ENCODE peak calls at places on chromosomes 13 and 19, in six cellular contexts. D is IMR-90, X is mesendoderm, Q is neuronal stem cell, R is trophoblast cell, V is H1. U is an unnamed sample.
A peak's percentile ranks its signal among the peaks of the same experiment; 100 is the strongest.

GRCh38 chr13:75798353-75799245 is 162.5 kb downstream of the LMO7 start:
- DNase-seq in X (no peak), R (peak; percentile 46), Q (no peak), D (peak; percentile 65), V (no peak), U (no peak)

GRCh38 chr13:40518481-40518882 is 148.0 kb downstream of the FOXO1 start:
- DNase-seq in Q (no peak), R (peak; percentile 11), V (peak; percentile 28), D (no peak), X (peak; percentile 68), U (no peak)

GRCh38 chr19:38060346-38060745 is 153.3 kb downstream of the SIPA1L3 start:
- DNase-seq in R (no peak), Q (no peak), V (no peak), D (no peak), X (no peak), U (no peak)

GRCh38 chr13:59269476-59269875 is 894.3 kb downstream of the DIAPH3 start:
- DNase-seq in Q (no peak), R (peak; percentile 95), X (peak; percentile 30), D (peak; percentile 72), V (no peak), U (no peak)

GRCh38 chr19:31548941-31549340 is 199.7 kb upstream of the TSHZ3 start:
- DNase-seq in D (peak; percentile 44), X (peak; percentile 40), R (peak; percentile 50), Q (no peak), V (no peak), U (peak; percentile 46)

GRCh38 chr19:16660763-16661479 is at the start of gene TMEM38A:
- DNase-seq in D (no peak), V (peak; percentile 69), X (no peak), Q (peak; percentile 4), R (peak; percentile 36), U (peak; percentile 47)

GRCh38 chr19:55857149-55857548 is 20.8 kb downstream of the NLRP4 start:
- DNase-seq in R (no peak), V (no peak), X (no peak), D (no peak), Q (no peak), U (no peak)

GRCh38 chr19:7920520-7921301 is 573 bp downstream of the SNAPC2 start:
- DNase-seq in D (peak; percentile 94), V (peak; percentile 99), R (peak; percentile 94), X (peak; percentile 95), Q (peak; percentile 95), U (peak; percentile 97)

GRCh38 chr13:46962286-46962941 is 65.6 kb upstream of the HTR2A start:
- DNase-seq in V (no peak), D (peak; percentile 73), R (no peak), X (peak; percentile 45), Q (no peak), U (no peak)

GRCh38 chr13:40445557-40445990 is 220.9 kb downstream of the FOXO1 start:
- DNase-seq in X (peak; percentile 42), R (peak; percentile 96), V (no peak), D (no peak), Q (no peak), U (peak; percentile 36)

GRCh38 chr19:609001-609340 is 19.3 kb downstream of the HCN2 start:
- DNase-seq in Q (no peak), R (no peak), X (no peak), V (no peak), D (no peak), U (no peak)

GRCh38 chr19:34171539-34171876 is 796 bp upstream of the LSM14A start:
- DNase-seq in D (peak; percentile 93), X (no peak), V (no peak), R (peak; percentile 59), Q (no peak), U (no peak)

GRCh38 chr13:22726721-22727120 is 454.1 kb upstream of the SGCG start:
- DNase-seq in R (no peak), V (no peak), Q (no peak), D (no peak), X (no peak), U (no peak)

GRCh38 chr13:46893820-46894533 is 2.9 kb downstream of the HTR2A start:
- DNase-seq in Q (peak; percentile 71), V (peak; percentile 94), X (peak; percentile 70), D (peak; percentile 17), R (peak; percentile 49), U (peak; percentile 78)

GRCh38 chr19:19460258-19460731 is 54.8 kb downstream of the GATAD2A start:
- DNase-seq in R (peak; percentile 23), V (no peak), Q (no peak), X (no peak), D (peak; percentile 40), U (no peak)

GRCh38 chr19:10339380-10339960 is at the start of gene ICAM3:
- DNase-seq in R (no peak), X (no peak), V (peak; percentile 64), D (no peak), Q (no peak), U (peak; percentile 64)

GRCh38 chr13:98171806-98172569 is 5.1 kb downstream of the RNF113B start:
- DNase-seq in Q (no peak), V (no peak), R (no peak), D (peak; percentile 32), X (peak; percentile 74), U (no peak)

GRCh38 chr19:18518639-18519038 is 3.2 kb downstream of the ELL start:
- DNase-seq in D (no peak), X (no peak), R (peak; percentile 22), Q (no peak), V (no peak), U (no peak)

GRCh38 chr13:109344552-109345157 is 441.7 kb downstream of the IRS2 start:
- DNase-seq in D (peak; percentile 82), X (peak; percentile 51), Q (no peak), R (peak; percentile 57), V (no peak), U (no peak)

GRCh38 chr19:13968999-13969398 is 16.7 kb downstream of the DCAF15 start:
- DNase-seq in D (no peak), Q (no peak), R (no peak), X (no peak), V (no peak), U (no peak)

GRCh38 chr13:109468123-109468522 is 318.3 kb downstream of the IRS2 start:
- DNase-seq in X (no peak), Q (no peak), V (no peak), D (no peak), R (no peak), U (no peak)

GRCh38 chr19:33805313-33805712 is 8.6 kb downstream of the KCTD15 start:
- DNase-seq in R (no peak), Q (no peak), V (no peak), D (no peak), X (no peak), U (no peak)

GRCh38 chr13:98454389-98454881 is 122.5 kb downstream of the STK24 start:
- DNase-seq in R (no peak), V (no peak), Q (no peak), D (peak; percentile 94), X (no peak), U (no peak)

GRCh38 chr13:113791761-113792160 is 32.7 kb downstream of the TMEM255B start:
- DNase-seq in R (no peak), D (no peak), Q (no peak), X (no peak), V (no peak), U (no peak)

GRCh38 chr13:29449726-29450125 is 145.8 kb downstream of the SLC7A1 start:
- DNase-seq in X (no peak), R (no peak), D (no peak), V (no peak), Q (no peak), U (no peak)

GRCh38 chr19:58544591-58545285 is 874 bp downstream of the TRIM28 start:
- DNase-seq in V (no peak), Q (peak; percentile 73), X (peak; percentile 57), D (peak; percentile 47), R (peak; percentile 66), U (peak; percentile 28)

DNA sequence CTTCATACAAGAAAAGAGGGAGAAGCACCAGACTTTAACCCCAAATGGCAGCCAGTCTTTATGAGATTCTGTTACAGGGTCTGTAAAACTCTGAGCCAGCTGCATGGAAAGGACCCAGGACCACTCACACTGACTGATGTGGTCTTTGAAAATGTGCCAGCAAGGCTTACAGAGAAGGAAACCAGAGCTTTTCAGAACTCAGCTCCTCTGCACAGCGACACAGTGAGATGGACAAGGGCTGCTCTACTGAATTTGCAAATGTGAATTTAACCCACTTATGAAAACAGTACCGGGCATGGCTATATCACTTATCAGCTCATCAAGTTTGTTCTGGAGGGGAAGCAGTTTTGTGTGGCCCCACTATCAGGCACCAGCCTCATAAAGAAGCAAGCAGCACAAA is 98.8 kb upstream of the SERP2 start:
- DNase-seq in X (no peak), V (no peak), R (no peak), D (peak; percentile 39), Q (no peak), U (no peak)
- H3K27ac ChIP-seq in X (no peak overlapping the region), V (no peak overlapping the region), R (no peak overlapping the region), D (peak overlapping the region; percentile 77), Q (no peak overlapping the region), U (no peak overlapping the region)

GRCh38 chr19:2487090-2487489 is 11.2 kb downstream of the GADD45B start:
- DNase-seq in R (no peak), V (no peak), X (no peak), D (no peak), Q (no peak), U (no peak)

GRCh38 chr19:2487780-2488330 is 11.9 kb downstream of the GADD45B start:
- DNase-seq in Q (no peak), D (no peak), X (no peak), V (peak; percentile 61), R (no peak), U (no peak)

GRCh38 chr19:2490659-2491058 is 14.7 kb downstream of the GADD45B start:
- DNase-seq in Q (no peak), V (no peak), D (no peak), X (no peak), R (no peak), U (no peak)

GRCh38 chr19:2488405-2488941 is 12.5 kb downstream of the GADD45B start:
- DNase-seq in V (no peak), R (no peak), X (no peak), D (no peak), Q (no peak), U (no peak)

GRCh38 chr19:2488942-2489731 is 13.2 kb downstream of the GADD45B start:
- DNase-seq in D (no peak), R (peak; percentile 43), V (peak; percentile 74), X (peak; percentile 45), Q (no peak), U (no peak)
- H4K8ac ChIP-seq in D (peak overlapping the region; percentile 35), R (no peak overlapping the region), V (no peak overlapping the region), X (no peak overlapping the region), Q (peak overlapping the region; percentile 86), U (no peak overlapping the region)

GRCh38 chr13:78827471-78827870 is 168.5 kb upstream of the OBI1 start:
- DNase-seq in X (peak; percentile 31), V (no peak), R (no peak), D (no peak), Q (no peak), U (peak; percentile 28)
- H3K23ac ChIP-seq in X (no peak overlapping the region), V (no peak overlapping the region), R (no peak overlapping the region), D (no peak overlapping the region), Q (no peak overlapping the region), U (no peak overlapping the region)

GRCh38 chr19:9073806-9074205 is 13.1 kb upstream of the OR1M1 start:
- DNase-seq in D (no peak), Q (no peak), R (no peak), V (no peak), X (peak; percentile 49), U (peak; percentile 38)

GRCh38 chr19:9075064-9075964 is 11.5 kb upstream of the OR1M1 start:
- DNase-seq in Q (peak; percentile 40), R (peak; percentile 61), D (peak; percentile 83), V (peak; percentile 57), X (peak; percentile 95), U (peak; percentile 82)

GRCh38 chr19:9076886-9077285 is 10.0 kb upstream of the OR1M1 start:
- DNase-seq in D (no peak), X (no peak), Q (no peak), V (no peak), R (peak; percentile 56), U (no peak)

GRCh38 chr19:9078651-9079050 is 8.2 kb upstream of the OR1M1 start:
- DNase-seq in D (no peak), V (no peak), Q (no peak), R (no peak), X (no peak), U (no peak)
- H3K27ac ChIP-seq in D (no peak overlapping the region), V (no peak overlapping the region), Q (no peak overlapping the region), R (no peak overlapping the region), X (no peak overlapping the region), U (no peak overlapping the region)

U was measured in H9.